ENCODE peak calls at places on chromosomes 4 and X, in nine cellular contexts. V, R, H, J, Q, F, B, I and U are unnamed samples.

GRCh38 chr4:130183796-130184195 is 1087.8 kb downstream of the C4orf33 start:
- DNase-seq in V (no peak), R (no peak), H (no peak), J (no peak), Q (no peak), F (no peak), B (no peak), I (no peak), U (no peak)

GRCh38 chr4:83751336-83751949 is 215.5 kb downstream of the GPAT3 start:
- DNase-seq in V (peak), R (no peak), H (no peak), J (no peak), Q (no peak), F (no peak), B (no peak), I (no peak), U (no peak)

GRCh38 chr4:29423836-29424721 is 1296.1 kb upstream of the PCDH7 start:
- DNase-seq in V (peak), R (peak), H (no peak), J (no peak), Q (peak), F (no peak), B (peak), I (peak), U (peak)

GRCh38 chr4:88753658-88754431 is 56.2 kb upstream of the NAP1L5 start:
- DNase-seq in V (no peak), R (no peak), H (no peak), J (no peak), Q (no peak), F (no peak), B (no peak), I (peak), U (no peak)

GRCh38 chr4:124060261-124060918 is 652.1 kb downstream of the ANKRD50 start:
- DNase-seq in V (no peak), R (peak), H (peak), J (peak), Q (peak), F (no peak), B (peak), I (no peak), U (peak)

GRCh38 chrX:13162772-13163171 is 118.4 kb upstream of the FAM9C start:
- DNase-seq in V (no peak), R (no peak), H (no peak), J (no peak), Q (no peak), F (no peak), B (no peak), I (no peak), U (no peak)

GRCh38 chrX:136766785-136767103 is 14.0 kb downstream of the ARHGEF6 start:
- DNase-seq in V (no peak), R (no peak), H (no peak), J (no peak), Q (no peak), F (no peak), B (no peak), I (no peak), U (no peak)

GRCh38 chrX:117996408-117996807 is 120.2 kb downstream of the KLHL13 start:
- DNase-seq in V (no peak), R (no peak), H (no peak), J (no peak), Q (no peak), F (no peak), B (no peak), I (no peak), U (no peak)

GRCh38 chr4:16643852-16644251 is 254.6 kb downstream of the LDB2 start:
- DNase-seq in V (no peak), R (no peak), H (no peak), J (no peak), Q (no peak), F (no peak), B (no peak), I (no peak), U (no peak)

GRCh38 chrX:151973851-151974335 is 583 bp downstream of the GABRE start:
- DNase-seq in V (no peak), R (no peak), H (peak), J (peak), Q (peak), F (no peak), B (no peak), I (no peak), U (peak)

GRCh38 chrX:115709039-115709438 is 148.1 kb downstream of the PLS3 start:
- DNase-seq in V (no peak), R (no peak), H (no peak), J (no peak), Q (peak), F (no peak), B (no peak), I (no peak), U (no peak)

GRCh38 chrX:115713465-115713864 is 152.5 kb downstream of the PLS3 start:
- DNase-seq in V (no peak), R (no peak), H (no peak), J (no peak), Q (peak), F (no peak), B (no peak), I (no peak), U (no peak)

GRCh38 chrX:115712484-115712883 is 151.5 kb downstream of the PLS3 start:
- DNase-seq in V (no peak), R (no peak), H (no peak), J (no peak), Q (no peak), F (no peak), B (no peak), I (no peak), U (no peak)
- H3K4me3 ChIP-seq in V (no peak), R (no peak), H (no peak), J (no peak), Q (no peak), F (no peak), B (no peak), I (no peak), U (no peak)

GRCh38 chr4:73815145-73815544 is 21.3 kb upstream of the CXCL6 start:
- DNase-seq in V (no peak), R (peak), H (no peak), J (no peak), Q (peak), F (no peak), B (no peak), I (no peak), U (peak)
- TF ChIP-seq CTCF in V (no peak), R (no peak), H (no peak), J (no peak), Q (no peak), F (no peak), B (no peak), I (no peak), U (no peak)

DNA sequence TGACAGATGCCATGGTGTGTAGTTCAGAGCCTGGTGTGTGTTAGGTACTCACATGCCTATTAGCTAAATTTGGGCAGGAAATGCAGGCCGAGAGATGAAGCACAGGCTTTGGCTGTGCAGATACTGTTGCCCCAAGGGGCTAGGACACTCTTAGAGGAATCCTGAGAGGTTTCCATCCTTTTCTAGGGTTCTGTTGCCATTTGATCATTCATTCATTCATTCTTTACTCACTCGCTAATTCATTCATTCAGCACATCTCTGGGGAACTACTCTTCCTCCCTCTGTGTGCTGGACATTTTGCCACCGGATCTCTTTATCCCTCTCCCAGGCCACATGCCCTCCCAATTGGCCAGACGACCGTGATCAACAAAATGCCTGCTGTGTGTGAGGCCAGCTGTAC is 43.9 kb upstream of the NSG1 start:
- DNase-seq in V (no peak), R (no peak), H (no peak), J (no peak), Q (no peak), F (no peak), B (no peak), I (no peak), U (no peak)
- H3K4me3 ChIP-seq in V (no peak), R (no peak), H (no peak), J (no peak), Q (no peak), F (no peak), B (no peak), I (no peak), U (no peak)

DNA sequence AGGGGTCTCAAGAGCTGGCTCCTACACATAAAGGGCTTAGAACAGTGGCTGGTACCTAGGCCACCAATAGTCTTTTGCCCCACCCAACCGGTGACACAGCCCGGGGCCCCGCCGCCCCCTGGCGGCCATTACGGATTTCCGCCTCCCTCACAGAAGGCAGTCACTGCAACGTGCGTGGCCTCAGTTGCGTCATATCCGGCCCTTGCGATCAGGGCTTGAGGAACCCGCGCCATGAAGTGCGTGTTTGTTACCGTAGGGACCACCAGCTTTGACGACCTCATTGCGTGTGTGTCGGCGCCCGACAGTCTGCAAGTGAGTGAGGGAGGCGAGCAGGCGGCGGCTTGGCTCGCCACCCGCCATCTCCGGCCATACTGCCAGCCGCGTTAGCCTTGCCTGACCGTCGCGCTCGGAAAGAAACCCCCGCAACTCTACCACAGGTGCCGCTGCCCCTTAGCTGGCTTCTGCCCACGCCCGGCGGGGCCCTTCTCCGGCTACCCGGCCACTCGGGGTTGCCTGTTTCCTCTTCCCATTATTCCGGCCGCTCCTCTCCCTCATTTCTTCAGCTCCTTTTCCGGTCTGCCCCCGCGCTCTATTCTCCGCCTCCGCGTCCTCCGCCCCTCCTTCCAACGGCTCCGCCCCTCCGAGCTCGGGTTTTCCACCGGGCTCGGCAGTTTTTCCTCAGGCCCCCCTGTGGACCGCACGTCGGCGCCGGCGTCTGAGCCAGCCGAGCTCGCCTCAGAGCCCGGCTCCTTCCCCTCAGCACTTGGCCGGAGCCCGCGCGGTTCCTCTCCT is at the start of gene ALG13:
- DNase-seq in V (peak), R (peak), H (peak), J (peak), Q (peak), F (peak), B (peak), I (peak), U (peak)
- TF ChIP-seq CTCF in V (peak), R (peak), H (peak), J (no peak), Q (peak), F (peak), B (peak), I (peak), U (peak)

DNA sequence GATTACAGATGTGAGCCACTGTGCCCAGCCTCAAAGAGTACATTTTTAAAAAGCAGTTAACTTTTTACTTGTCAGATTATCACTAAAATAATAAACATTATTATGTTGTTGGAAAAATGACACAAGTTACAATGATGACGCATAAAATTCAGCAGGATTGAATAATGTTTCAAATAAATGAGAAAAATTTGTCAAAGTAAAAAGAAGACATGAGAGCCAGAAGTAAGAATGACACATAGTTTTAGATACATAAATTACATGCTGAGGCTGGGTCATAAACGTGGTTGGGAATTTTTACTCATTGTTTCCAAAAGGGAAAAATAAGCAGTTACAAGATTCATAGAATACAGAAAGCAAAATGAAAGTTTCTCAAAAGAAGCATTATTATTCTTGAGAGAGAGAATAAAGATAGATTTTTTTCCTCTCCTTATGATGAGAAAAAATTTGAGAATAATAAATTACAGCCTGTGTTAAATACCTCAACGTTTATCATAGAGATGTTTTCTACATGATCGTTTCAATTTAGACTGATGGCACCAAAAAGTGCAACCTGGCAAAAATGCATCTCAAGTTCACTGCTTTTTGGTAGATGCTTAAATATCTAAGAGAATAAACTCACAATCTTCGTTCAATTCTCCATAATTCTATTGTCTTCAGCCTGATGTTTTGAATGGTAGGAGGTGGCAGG is 40.4 kb downstream of the GUCY1B1 start:
- DNase-seq in V (no peak), R (peak), H (no peak), J (no peak), Q (peak), F (no peak), B (no peak), I (no peak), U (no peak)
- H3K4me3 ChIP-seq in V (no peak), R (no peak), H (no peak), J (no peak), Q (no peak), F (no peak), B (no peak), I (no peak), U (no peak)

GRCh38 chr4:146654648-146654975 is 15.9 kb downstream of the POU4F2 start:
- DNase-seq in V (no peak), R (no peak), H (no peak), J (no peak), Q (peak), F (no peak), B (no peak), I (no peak), U (peak)

GRCh38 chr4:146650034-146650433 is 11.3 kb downstream of the POU4F2 start:
- DNase-seq in V (no peak), R (no peak), H (no peak), J (no peak), Q (no peak), F (no peak), B (no peak), I (no peak), U (no peak)

GRCh38 chr4:146649232-146649631 is 10.5 kb downstream of the POU4F2 start:
- DNase-seq in V (no peak), R (no peak), H (no peak), J (no peak), Q (no peak), F (no peak), B (no peak), I (no peak), U (no peak)

GRCh38 chr4:146654976-146655761 is 16.5 kb downstream of the POU4F2 start:
- DNase-seq in V (no peak), R (peak), H (no peak), J (no peak), Q (no peak), F (no peak), B (no peak), I (no peak), U (peak)
- TF ChIP-seq CTCF in V (no peak), R (no peak), H (no peak), J (no peak), Q (no peak), F (no peak), B (peak), I (no peak), U (no peak)

DNA sequence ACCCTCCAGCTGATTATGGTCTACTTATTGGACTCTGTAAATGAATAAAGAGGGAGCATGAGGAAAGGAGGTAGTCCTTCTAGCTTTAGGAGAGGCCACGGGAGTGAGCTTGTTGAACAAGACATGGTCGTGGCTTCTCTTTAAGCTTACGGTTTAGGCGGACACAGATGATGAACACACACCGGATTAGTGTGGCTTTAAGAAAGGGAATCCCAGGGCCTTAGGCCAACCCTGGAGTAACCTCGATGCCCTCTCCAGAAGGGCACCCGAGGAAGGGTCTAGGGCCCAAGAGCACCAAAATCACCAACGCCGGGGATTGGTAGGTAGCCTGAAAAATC is 39.4 kb downstream of the ERVMER34-1 start:
- DNase-seq in V (no peak), R (no peak), H (no peak), J (no peak), Q (no peak), F (no peak), B (no peak), I (no peak), U (no peak)
- H3K4me3 ChIP-seq in V (peak), R (peak), H (peak), J (no peak), Q (peak), F (peak), B (peak), I (peak), U (peak)

GRCh38 chr4:164748375-164748774 is 5.6 kb upstream of the SMIM31 start:
- DNase-seq in V (no peak), R (peak), H (no peak), J (no peak), Q (peak), F (no peak), B (no peak), I (peak), U (peak)
- TF ChIP-seq CTCF in V (peak), R (peak), H (peak), J (no peak), Q (no peak), F (no peak), B (peak), I (peak), U (peak)

GRCh38 chr4:38671594-38671943 is 7.6 kb downstream of the KLF3 start:
- DNase-seq in V (no peak), R (no peak), H (no peak), J (no peak), Q (no peak), F (peak), B (no peak), I (no peak), U (no peak)
- H3K4me3 ChIP-seq in V (no peak), R (no peak), H (no peak), J (no peak), Q (no peak), F (peak), B (no peak), I (no peak), U (no peak)

GRCh38 chrX:71227370-71228062 is 4.5 kb downstream of the GJB1 start:
- DNase-seq in V (no peak), R (no peak), H (no peak), J (no peak), Q (no peak), F (no peak), B (no peak), I (no peak), U (no peak)
- TF ChIP-seq CTCF in V (no peak), R (no peak), H (no peak), J (no peak), Q (no peak), F (no peak), B (no peak), I (no peak), U (peak)